ENCODE peak calls at places on chromosomes 7 and 10, in nine cellular contexts. J is left lung; K is AG09319; C is T-helper 17 cell; Z is stimulated activated naive CD8-positive, alpha-beta T cell treated with anti-CD3 and anti-CD28 coated beads, Interleukin-15, amount 100 ng/mL, for 72 hours; X is tibial artery; E is heart left ventricle; R is stimulated activated CD4-positive, alpha-beta T cell treated with anti-CD3 and anti-CD28 coated beads, Interleukin-4, amount 100 ng/mL, for 48 hours; D is LoVo. O is an unnamed sample.

GRCh38 chr7:79157281-79157680 is 296.2 kb downstream of the MAGI2 start:
- DNase-seq in C (no peak), K (no peak), J (no peak), R (no peak), E (no peak), D (no peak), Z (no peak), X (no peak), O (no peak)

GRCh38 chr10:103871006-103871405 is 15.6 kb upstream of the SH3PXD2A start:
- DNase-seq in J (no peak), E (no peak), D (no peak), K (no peak), Z (no peak), X (no peak), R (no peak), C (no peak), O (no peak)

GRCh38 chr10:89213191-89213808 is 6.2 kb upstream of the CH25H start:
- DNase-seq in E (no peak), C (no peak), K (no peak), Z (no peak), R (no peak), X (no peak), D (peak), J (no peak), O (no peak)

GRCh38 chr10:75617485-75618155 is 186.2 kb downstream of the LRMDA start:
- DNase-seq in E (no peak), J (no peak), X (peak), K (no peak), Z (no peak), C (no peak), D (no peak), R (no peak), O (no peak)

GRCh38 chr7:23277359-23277989 is 21.7 kb upstream of the MALSU1 start:
- DNase-seq in R (no peak), E (no peak), D (peak), K (peak), Z (peak), X (no peak), C (no peak), J (no peak), O (no peak)

GRCh38 chr10:71795248-71795647 is 21.9 kb upstream of the VSIR start:
- DNase-seq in K (no peak), E (no peak), Z (no peak), R (no peak), C (no peak), J (no peak), X (no peak), D (no peak), O (no peak)

GRCh38 chr7:149422065-149422913 is 38.6 kb downstream of the ZNF777 start:
- DNase-seq in D (peak), X (no peak), K (peak), E (peak), C (peak), R (peak), J (peak), Z (peak), O (peak)

GRCh38 chr7:64621656-64622055 is 44.3 kb upstream of the ZNF107 start:
- DNase-seq in J (no peak), E (no peak), C (no peak), D (no peak), X (no peak), Z (no peak), K (no peak), R (no peak), O (no peak)

GRCh38 chr7:34059551-34059840 is 154.2 kb downstream of the BMPER start:
- DNase-seq in R (no peak), D (no peak), J (no peak), K (no peak), X (no peak), C (no peak), E (no peak), Z (no peak), O (no peak)

GRCh38 chr10:113945075-113945686 is 90.7 kb downstream of the NHLRC2 start:
- DNase-seq in C (no peak), E (no peak), X (no peak), D (peak), Z (no peak), J (peak), R (no peak), K (no peak), O (no peak)

GRCh38 chr10:20641605-20642004 is 255.5 kb downstream of the NEBL start:
- DNase-seq in K (no peak), X (no peak), E (peak), Z (no peak), D (no peak), J (no peak), R (no peak), C (no peak), O (no peak)

GRCh38 chr10:60737242-60737641 is 41.0 kb upstream of the CDK1 start:
- DNase-seq in K (no peak), E (no peak), C (no peak), R (no peak), J (no peak), X (no peak), Z (no peak), D (no peak), O (no peak)